ENCODE peak calls at places on chromosomes 11 and 22, in nine cellular contexts. L is dermis microvascular lymphatic vessel endothelial cell, P is caudate nucleus, U is nucleus accumbens, V is A549, C is lower lobe of right lung, Z is NAMALWA, X is glutamatergic neuron, J is HuH-7. D is an unnamed sample.

GRCh38 chr11:72971611-72972010 is 157.4 kb downstream of the ATG16L2 start:
- DNase-seq in X (no peak), P (no peak), L (no peak), C (no peak), J (no peak), V (no peak), U (no peak), Z (no peak), D (no peak)

GRCh38 chr11:79352304-79352703 is 88.5 kb downstream of the TENM4 start:
- DNase-seq in C (no peak), U (no peak), V (no peak), Z (no peak), P (no peak), X (peak; percentile 36), L (no peak), J (no peak), D (no peak)

GRCh38 chr11:27097538-27097937 is 56.9 kb downstream of the BBOX1 start:
- DNase-seq in V (no peak), P (no peak), C (no peak), U (no peak), L (no peak), J (no peak), Z (no peak), X (no peak), D (no peak)

GRCh38 chr11:12577746-12578644 is 96.2 kb upstream of the TEAD1 start:
- DNase-seq in C (no peak), L (no peak), U (no peak), Z (no peak), V (peak; percentile 26), J (no peak), P (no peak), X (no peak), D (no peak)

GRCh38 chr11:299951-300735 is 817 bp upstream of the IFITM5 start:
- DNase-seq in C (peak; percentile 46), V (no peak), J (no peak), U (no peak), Z (no peak), X (peak; percentile 56), L (no peak), P (no peak), D (no peak)

GRCh38 chr11:111091341-111091740 is 154.2 kb upstream of the POU2AF2 start:
- DNase-seq in X (no peak), C (no peak), U (no peak), J (no peak), P (no peak), Z (no peak), L (no peak), V (no peak), D (no peak)

GRCh38 chr11:121460941-121461514 is 8.3 kb upstream of the SORL1-AS1 start:
- DNase-seq in X (no peak), V (no peak), U (no peak), J (no peak), P (no peak), C (no peak), Z (no peak), L (no peak), D (no peak)

GRCh38 chr11:75339685-75340409 is 11.6 kb downstream of the ARRB1 start:
- DNase-seq in C (no peak), P (no peak), Z (no peak), X (peak; percentile 48), J (no peak), L (peak; percentile 42), U (no peak), V (peak; percentile 58), D (no peak)

GRCh38 chr11:125443767-125444311 is 52.2 kb downstream of the FEZ1 start:
- DNase-seq in V (no peak), U (no peak), C (no peak), X (no peak), P (no peak), J (no peak), L (no peak), Z (no peak), D (peak; percentile 43)

GRCh38 chr11:1665313-1665712 is 31.7 kb upstream of the KRTAP5-6 start:
- DNase-seq in C (no peak), P (no peak), X (no peak), L (no peak), V (no peak), Z (no peak), J (no peak), U (no peak), D (no peak)

GRCh38 chr11:17851697-17852096 is 117.1 kb downstream of the KCNC1 start:
- DNase-seq in X (no peak), C (no peak), Z (no peak), P (no peak), J (no peak), V (no peak), U (no peak), L (no peak), D (no peak)

GRCh38 chr11:112864715-112865114 is 96.5 kb upstream of the NCAM1 start:
- DNase-seq in X (no peak), U (no peak), V (no peak), P (no peak), L (no peak), C (no peak), Z (no peak), J (no peak), D (no peak)

GRCh38 chr11:118175031-118175531 is 1.4 kb downstream of the SCN2B start:
- DNase-seq in J (peak; percentile 55), P (no peak), C (no peak), U (no peak), L (no peak), Z (no peak), X (no peak), V (peak; percentile 14), D (peak; percentile 47)

GRCh38 chr22:35746248-35746647 is 28.6 kb downstream of the APOL5 start:
- DNase-seq in P (no peak), U (no peak), J (no peak), V (no peak), Z (no peak), X (no peak), L (no peak), C (no peak), D (no peak)

GRCh38 chr11:13440100-13440855 is 22.7 kb downstream of the BTBD10 start:
- DNase-seq in P (peak; percentile 36), X (no peak), U (peak; percentile 19), Z (no peak), J (no peak), L (peak; percentile 89), C (no peak), V (peak; percentile 78), D (peak; percentile 68)

GRCh38 chr11:43367382-43368178 is 8.9 kb downstream of the TTC17 start:
- DNase-seq in U (no peak), P (no peak), X (no peak), Z (peak; percentile 46), J (no peak), C (no peak), V (no peak), L (no peak), D (no peak)

GRCh38 chr11:1344056-1344635 is 34.7 kb upstream of the TOLLIP start:
- DNase-seq in C (no peak), J (no peak), U (no peak), X (no peak), Z (no peak), V (no peak), P (no peak), L (no peak), D (no peak)

GRCh38 chr11:1391165-1392010 is 1.7 kb downstream of the BRSK2 start:
- DNase-seq in C (no peak), Z (no peak), J (no peak), X (peak; percentile 83), P (peak; percentile 50), L (peak; percentile 14), U (peak; percentile 57), V (no peak), D (no peak)

GRCh38 chr22:19961868-19962245 is 20.2 kb upstream of the TXNRD2 start:
- DNase-seq in J (no peak), U (no peak), L (no peak), X (peak; percentile 16), Z (no peak), C (no peak), P (no peak), V (no peak), D (no peak)

GRCh38 chr11:35907648-35908431 is 36.0 kb upstream of the LDLRAD3 start:
- DNase-seq in C (no peak), P (no peak), L (no peak), U (no peak), J (no peak), Z (no peak), X (no peak), V (peak; percentile 45), D (no peak)

GRCh38 chr22:29302681-29303465 is 3.6 kb upstream of the GAS2L1 start:
- DNase-seq in L (no peak), V (no peak), C (no peak), P (no peak), U (no peak), Z (no peak), J (no peak), X (no peak), D (peak; percentile 31)

GRCh38 chr22:28600546-28601143 is 79.0 kb downstream of the TTC28 start:
- DNase-seq in J (peak; percentile 16), V (peak; percentile 48), C (no peak), Z (peak; percentile 76), P (no peak), U (no peak), X (no peak), L (peak; percentile 50), D (peak; percentile 76)

GRCh38 chr11:20008190-20008801 is 152.0 kb downstream of the DBX1 start:
- DNase-seq in P (no peak), J (no peak), C (no peak), L (no peak), X (no peak), U (no peak), Z (no peak), V (no peak), D (no peak)

GRCh38 chr22:46090631-46091201 is 59.6 kb upstream of the PPARA start:
- DNase-seq in Z (no peak), J (no peak), P (no peak), X (no peak), L (no peak), C (peak; percentile 19), U (no peak), V (no peak), D (no peak)

D was measured in midbrain.